ENCODE peak calls at places on chromosomes 3 and 15, in six cellular contexts. C, I, X, P, O and J are unnamed samples.

GRCh38 chr15:81211376-81211775 is 14.7 kb downstream of the IL16 start:
- DNase-seq in C (no peak), I (no peak), X (no peak), P (no peak), O (no peak), J (no peak)

GRCh38 chr15:70154440-70155347 is 57.0 kb upstream of the TLE3 start:
- DNase-seq in C (no peak), I (peak), X (no peak), P (no peak), O (no peak), J (no peak)

GRCh38 chr15:52796228-52796521 is 6.0 kb upstream of the ONECUT1 start:
- DNase-seq in C (no peak), I (no peak), X (no peak), P (no peak), O (no peak), J (no peak)

GRCh38 chr3:43028678-43029490 is 49.8 kb downstream of the GASK1A start:
- DNase-seq in C (no peak), I (no peak), X (peak), P (peak), O (no peak), J (no peak)

GRCh38 chr3:101999177-101999778 is 150.0 kb downstream of the NFKBIZ start:
- DNase-seq in C (no peak), I (no peak), X (no peak), P (no peak), O (no peak), J (no peak)

GRCh38 chr3:141229132-141229531 is 2.5 kb upstream of the PXYLP1 start:
- DNase-seq in C (no peak), I (no peak), X (no peak), P (no peak), O (no peak), J (no peak)

GRCh38 chr3:168040624-168041208 is 55.0 kb downstream of the GOLIM4 start:
- DNase-seq in C (peak), I (peak), X (peak), P (peak), O (no peak), J (peak)

GRCh38 chr15:27254801-27255200 is 283.8 kb downstream of the GABRG3 start:
- DNase-seq in C (no peak), I (no peak), X (no peak), P (no peak), O (no peak), J (no peak)

GRCh38 chr15:29139540-29140459 is 129.8 kb downstream of the NSMCE3 start:
- DNase-seq in C (peak), I (peak), X (no peak), P (peak), O (no peak), J (peak)

GRCh38 chr3:325495-325894 is 128.9 kb downstream of the CHL1 start:
- DNase-seq in C (no peak), I (no peak), X (no peak), P (no peak), O (no peak), J (no peak)

GRCh38 chr3:72234394-72234793 is 449.4 kb upstream of the PROK2 start:
- DNase-seq in C (no peak), I (peak), X (no peak), P (no peak), O (no peak), J (no peak)

GRCh38 chr3:20669184-20669583 is 483.2 kb upstream of the SGO1 start:
- DNase-seq in C (no peak), I (no peak), X (no peak), P (no peak), O (no peak), J (no peak)

GRCh38 chr15:89078831-89079810 is 9.1 kb upstream of the ABHD2 start:
- DNase-seq in C (no peak), I (no peak), X (no peak), P (no peak), O (no peak), J (no peak)

GRCh38 chr15:99616773-99617342 is 51.1 kb downstream of the MEF2A start:
- DNase-seq in C (no peak), I (no peak), X (no peak), P (no peak), O (no peak), J (no peak)

GRCh38 chr3:31533169-31533870 is 595 bp downstream of the STT3B start:
- DNase-seq in C (peak), I (peak), X (peak), P (peak), O (no peak), J (peak)

GRCh38 chr3:50592568-50592967 is 19.0 kb downstream of the CISH start:
- DNase-seq in C (no peak), I (no peak), X (no peak), P (no peak), O (no peak), J (no peak)

GRCh38 chr3:151024339-151024738 is 51.8 kb upstream of the CLRN1 start:
- DNase-seq in C (no peak), I (no peak), X (no peak), P (no peak), O (no peak), J (no peak)

GRCh38 chr3:143427626-143428025 is 308.1 kb downstream of the CHST2 start:
- DNase-seq in C (no peak), I (no peak), X (no peak), P (no peak), O (no peak), J (no peak)

GRCh38 chr3:11661827-11662226 is 18.1 kb upstream of the VGLL4 start:
- DNase-seq in C (no peak), I (peak), X (no peak), P (no peak), O (no peak), J (no peak)

GRCh38 chr3:2468816-2469215 is 370.1 kb downstream of the CNTN4 start:
- DNase-seq in C (no peak), I (no peak), X (no peak), P (no peak), O (no peak), J (no peak)

GRCh38 chr3:22934973-22935372 is 268.2 kb upstream of the UBE2E2 start:
- DNase-seq in C (no peak), I (no peak), X (no peak), P (no peak), O (no peak), J (no peak)

GRCh38 chr3:83928391-83928790 is 1030.4 kb upstream of the CADM2 start:
- DNase-seq in C (no peak), I (no peak), X (peak), P (peak), O (no peak), J (peak)

GRCh38 chr3:155018621-155019330 is 61.3 kb upstream of the MME start:
- DNase-seq in C (no peak), I (no peak), X (no peak), P (peak), O (no peak), J (no peak)

GRCh38 chr15:45521596-45522167 is 873 bp downstream of the SLC30A4 start:
- DNase-seq in C (no peak), I (no peak), X (peak), P (no peak), O (no peak), J (peak)

GRCh38 chr15:55799287-55800212 is 56.6 kb upstream of the PRTG start:
- DNase-seq in C (peak), I (peak), X (peak), P (peak), O (peak), J (peak)

GRCh38 chr3:102195198-102195948 is 239.4 kb upstream of the ZPLD1 start:
- DNase-seq in C (no peak), I (no peak), X (no peak), P (no peak), O (no peak), J (no peak)

GRCh38 chr3:71055602-71056001 is 527.9 kb downstream of the FOXP1 start:
- DNase-seq in C (no peak), I (peak), X (no peak), P (no peak), O (no peak), J (no peak)

GRCh38 chr3:140258222-140258724 is 323.3 kb downstream of the CLSTN2 start:
- DNase-seq in C (no peak), I (no peak), X (no peak), P (no peak), O (no peak), J (no peak)

GRCh38 chr3:115551091-115551490 is 72.2 kb upstream of the GAP43 start:
- DNase-seq in C (no peak), I (no peak), X (no peak), P (no peak), O (no peak), J (no peak)

GRCh38 chr15:98154863-98155262 is 194.4 kb downstream of the ARRDC4 start:
- DNase-seq in C (no peak), I (peak), X (no peak), P (no peak), O (no peak), J (no peak)

GRCh38 chr3:152621006-152621868 is 213.7 kb upstream of the P2RY1 start:
- DNase-seq in C (no peak), I (no peak), X (no peak), P (no peak), O (no peak), J (no peak)

GRCh38 chr3:59412506-59412905 is 362.7 kb upstream of the CFAP20DC start:
- DNase-seq in C (no peak), I (peak), X (no peak), P (no peak), O (no peak), J (no peak)

GRCh38 chr15:59814409-59814808 is 125.3 kb upstream of the BNIP2 start:
- DNase-seq in C (no peak), I (no peak), X (no peak), P (no peak), O (no peak), J (no peak)

GRCh38 chr15:78454992-78455391 is 17.0 kb downstream of the IREB2 start:
- DNase-seq in C (no peak), I (no peak), X (no peak), P (no peak), O (peak), J (no peak)

GRCh38 chr15:90674476-90674875 is 42.7 kb upstream of the BLM start:
- DNase-seq in C (no peak), I (peak), X (no peak), P (no peak), O (no peak), J (no peak)
- TF ChIP-seq BHLHE40 in C (no peak), I (no peak), X (no peak), P (no peak), O (no peak), J (no peak)

GRCh38 chr3:183895296-183895695 is 10.6 kb upstream of the PARL start:
- DNase-seq in C (peak), I (peak), X (peak), P (peak), O (no peak), J (peak)
- TF ChIP-seq BHLHE40 in C (no peak), I (no peak), X (no peak), P (no peak), O (no peak), J (no peak)

GRCh38 chr3:113166719-113167492 is 44.5 kb upstream of the BOC start:
- DNase-seq in C (no peak), I (peak), X (no peak), P (no peak), O (no peak), J (peak)
- TF ChIP-seq BHLHE40 in C (no peak), I (no peak), X (no peak), P (no peak), O (no peak), J (no peak)

GRCh38 chr15:66251065-66251789 is 2.3 kb downstream of the MEGF11 start:
- DNase-seq in C (no peak), I (no peak), X (no peak), P (no peak), O (no peak), J (no peak)

GRCh38 chr15:66253643-66254363 is at the start of gene MEGF11:
- DNase-seq in C (peak), I (peak), X (no peak), P (peak), O (no peak), J (peak)

GRCh38 chr15:66251790-66252355 is 1.7 kb downstream of the MEGF11 start:
- DNase-seq in C (no peak), I (no peak), X (no peak), P (no peak), O (no peak), J (no peak)

GRCh38 chr15:66253296-66253642 is 281 bp downstream of the MEGF11 start:
- DNase-seq in C (no peak), I (no peak), X (no peak), P (no peak), O (no peak), J (no peak)

DNA sequence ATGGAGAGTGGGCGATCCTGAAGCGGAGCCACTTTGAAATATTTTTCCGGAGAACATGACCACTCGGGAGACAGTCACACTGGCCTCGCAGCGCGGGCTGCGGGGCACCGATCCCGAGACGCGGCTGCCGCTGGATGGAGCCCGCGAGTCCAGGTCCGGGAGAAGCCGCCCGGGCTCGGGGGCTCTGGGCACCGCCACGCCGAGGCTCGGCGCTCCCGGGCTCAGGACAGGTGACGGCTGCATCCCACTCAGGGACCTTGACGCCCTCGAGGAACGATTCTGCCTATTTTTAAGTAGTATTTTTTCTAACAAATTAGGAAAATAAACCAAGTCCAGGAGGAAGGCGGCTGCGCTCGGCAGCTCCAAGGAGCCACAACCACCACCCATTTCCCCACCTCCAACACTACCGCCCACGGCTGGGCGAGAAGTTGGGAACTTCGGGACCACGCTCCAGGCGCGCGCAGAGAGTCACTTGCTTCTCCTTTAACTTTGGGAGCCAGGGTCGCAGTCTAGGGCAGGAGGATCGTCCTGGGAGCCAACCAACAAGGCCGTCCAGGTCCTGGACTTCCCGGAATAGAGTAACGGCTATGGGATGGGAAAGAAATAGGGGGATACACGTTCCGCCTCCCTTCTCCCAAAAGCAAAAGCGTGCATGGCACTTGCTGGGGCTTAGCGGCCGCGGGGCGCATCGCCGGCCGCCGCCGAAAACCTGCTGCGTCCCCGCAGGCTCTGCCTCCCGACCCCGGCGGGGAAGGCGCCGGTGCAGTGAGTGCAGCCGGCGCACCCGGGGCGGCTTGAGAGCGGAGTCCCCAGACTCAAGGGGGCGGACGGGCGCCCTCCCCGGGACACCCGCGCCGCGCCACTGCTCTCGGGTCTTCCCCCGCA is 897 bp downstream of the MEGF11 start:
- DNase-seq in C (peak), I (no peak), X (peak), P (peak), O (no peak), J (peak)
- TF ChIP-seq BHLHE40 in C (no peak), I (no peak), X (no peak), P (no peak), O (no peak), J (no peak)

GRCh38 chr3:53342353-53342752 is 5.0 kb downstream of the DCP1A start:
- DNase-seq in C (no peak), I (peak), X (no peak), P (no peak), O (no peak), J (no peak)
- TF ChIP-seq BHLHE40 in C (no peak), I (no peak), X (no peak), P (no peak), O (no peak), J (no peak)

GRCh38 chr3:170023165-170023564 is 14.6 kb upstream of the GPR160 start:
- DNase-seq in C (no peak), I (no peak), X (peak), P (no peak), O (no peak), J (no peak)

GRCh38 chr3:170024581-170024980 is 13.2 kb upstream of the GPR160 start:
- DNase-seq in C (no peak), I (no peak), X (no peak), P (no peak), O (no peak), J (no peak)

DNA sequence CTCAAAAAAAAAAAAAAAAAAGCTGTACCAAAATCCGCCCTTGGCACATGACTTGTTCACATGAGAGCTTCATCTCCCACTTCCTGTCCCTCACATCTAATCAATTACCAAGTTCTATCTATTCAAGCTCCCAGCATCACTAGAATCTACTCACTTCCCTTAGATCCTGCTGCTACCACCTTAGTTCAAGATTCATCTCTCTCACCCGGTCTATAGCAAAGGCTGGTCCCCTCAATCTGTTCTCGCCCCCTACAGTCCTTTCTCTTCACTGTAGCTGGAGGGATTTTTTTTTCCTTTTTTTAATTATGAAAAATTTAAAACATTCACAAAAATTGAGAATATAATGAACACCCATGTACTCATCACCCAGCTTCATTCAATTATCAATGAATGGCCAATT is 16.7 kb upstream of the GPR160 start:
- DNase-seq in C (no peak), I (no peak), X (no peak), P (no peak), O (no peak), J (no peak)
- TF ChIP-seq BHLHE40 in C (no peak), I (no peak), X (no peak), P (no peak), O (no peak), J (no peak)